ENCODE peak calls at places on chromosomes 4 and X, in four cellular contexts. One of them, this sample, is unnamed.

GRCh38 chrX:150504399-150505186 is 63.8 kb upstream of the MTM1 start:
- DNase-seq in immature natural killer cell: no peak
- DNase-seq in posterior cingulate gyrus: no peak
- DNase-seq in stromal cell of bone marrow: peak; percentile 38
- DNase-seq in this sample: no peak

GRCh38 chrX:155577682-155578081 is 35.1 kb downstream of the TMLHE start:
- DNase-seq in posterior cingulate gyrus: no peak
- DNase-seq in stromal cell of bone marrow: no peak
- DNase-seq in immature natural killer cell: peak; percentile 13
- DNase-seq in this sample: no peak

GRCh38 chr4:163063891-163064290 is 102.8 kb downstream of the NAF1 start:
- DNase-seq in stromal cell of bone marrow: peak; percentile 9
- DNase-seq in posterior cingulate gyrus: no peak
- DNase-seq in immature natural killer cell: no peak
- DNase-seq in this sample: peak; percentile 7

GRCh38 chrX:154046262-154046771 is 26.6 kb upstream of the IRAK1 start:
- DNase-seq in posterior cingulate gyrus: peak; percentile 80
- DNase-seq in immature natural killer cell: no peak
- DNase-seq in stromal cell of bone marrow: peak; percentile 79
- DNase-seq in this sample: peak; percentile 58

GRCh38 chr4:74376888-74377483 is 12.0 kb downstream of the EREG start:
- DNase-seq in stromal cell of bone marrow: peak; percentile 54
- DNase-seq in posterior cingulate gyrus: no peak
- DNase-seq in immature natural killer cell: peak; percentile 31
- DNase-seq in this sample: peak; percentile 55

GRCh38 chrX:81304545-81304944 is 102.6 kb downstream of the SH3BGRL start:
- DNase-seq in posterior cingulate gyrus: no peak
- DNase-seq in immature natural killer cell: no peak
- DNase-seq in stromal cell of bone marrow: no peak
- DNase-seq in this sample: no peak

GRCh38 chr4:40283968-40284367 is 51.2 kb upstream of the CHRNA9 start:
- DNase-seq in stromal cell of bone marrow: no peak
- DNase-seq in posterior cingulate gyrus: no peak
- DNase-seq in immature natural killer cell: no peak
- DNase-seq in this sample: no peak

GRCh38 chr4:112895785-112896184 is 153.7 kb upstream of the ANK2 start:
- DNase-seq in immature natural killer cell: no peak
- DNase-seq in stromal cell of bone marrow: no peak
- DNase-seq in posterior cingulate gyrus: peak; percentile 53
- DNase-seq in this sample: no peak

GRCh38 chrX:151697537-151697936 is 2.3 kb downstream of the PRRG3 start:
- DNase-seq in immature natural killer cell: no peak
- DNase-seq in posterior cingulate gyrus: no peak
- DNase-seq in stromal cell of bone marrow: peak; percentile 91
- DNase-seq in this sample: peak; percentile 66

GRCh38 chrX:102745513-102746133 is 25.1 kb downstream of the GPRASP3 start:
- DNase-seq in stromal cell of bone marrow: no peak
- DNase-seq in posterior cingulate gyrus: peak; percentile 79
- DNase-seq in immature natural killer cell: no peak
- DNase-seq in this sample: no peak

GRCh38 chr4:43987331-43987944 is 461.2 kb downstream of the KCTD8 start:
- DNase-seq in stromal cell of bone marrow: no peak
- DNase-seq in posterior cingulate gyrus: no peak
- DNase-seq in immature natural killer cell: no peak
- DNase-seq in this sample: no peak

GRCh38 chrX:145292208-145292607 is 44.9 kb downstream of the SPANXN1 start:
- DNase-seq in posterior cingulate gyrus: no peak
- DNase-seq in immature natural killer cell: no peak
- DNase-seq in stromal cell of bone marrow: no peak
- DNase-seq in this sample: no peak

GRCh38 chrX:72003811-72004750 is 93.4 kb downstream of the NHSL2 start:
- DNase-seq in stromal cell of bone marrow: no peak
- DNase-seq in immature natural killer cell: no peak
- DNase-seq in posterior cingulate gyrus: peak; percentile 82
- DNase-seq in this sample: no peak

GRCh38 chrX:16658284-16658683 is 8.3 kb downstream of the S100G start:
- DNase-seq in posterior cingulate gyrus: no peak
- DNase-seq in immature natural killer cell: no peak
- DNase-seq in stromal cell of bone marrow: no peak
- DNase-seq in this sample: no peak

GRCh38 chr4:109912706-109913621 is at the start of gene EGF:
- DNase-seq in posterior cingulate gyrus: no peak
- DNase-seq in stromal cell of bone marrow: peak; percentile 43
- DNase-seq in immature natural killer cell: no peak
- DNase-seq in this sample: peak; percentile 24

GRCh38 chr4:150342945-150343344 is 239.0 kb upstream of the MAB21L2 start:
- DNase-seq in stromal cell of bone marrow: no peak
- DNase-seq in immature natural killer cell: no peak
- DNase-seq in posterior cingulate gyrus: no peak
- DNase-seq in this sample: no peak

GRCh38 chr4:53015681-53016080 is 153.6 kb downstream of the RASL11B start:
- DNase-seq in immature natural killer cell: no peak
- DNase-seq in posterior cingulate gyrus: no peak
- DNase-seq in stromal cell of bone marrow: peak; percentile 34
- DNase-seq in this sample: peak; percentile 37

GRCh38 chrX:93591398-93591797 is 82.0 kb downstream of the NAP1L3 start:
- DNase-seq in immature natural killer cell: no peak
- DNase-seq in posterior cingulate gyrus: no peak
- DNase-seq in stromal cell of bone marrow: no peak
- DNase-seq in this sample: no peak

GRCh38 chrX:19840899-19841648 is 46.3 kb downstream of the SH3KBP1 start:
- DNase-seq in immature natural killer cell: peak; percentile 65
- DNase-seq in posterior cingulate gyrus: no peak
- DNase-seq in stromal cell of bone marrow: no peak
- DNase-seq in this sample: no peak

GRCh38 chr4:151569650-151570049 is 160.7 kb downstream of the FHIP1A start:
- DNase-seq in stromal cell of bone marrow: no peak
- DNase-seq in posterior cingulate gyrus: no peak
- DNase-seq in immature natural killer cell: no peak
- DNase-seq in this sample: no peak

GRCh38 chr4:95293014-95293413 is 255.8 kb downstream of the UNC5C start:
- DNase-seq in posterior cingulate gyrus: no peak
- DNase-seq in immature natural killer cell: no peak
- DNase-seq in stromal cell of bone marrow: no peak
- DNase-seq in this sample: no peak

GRCh38 chrX:154022716-154023115 is 3.0 kb upstream of the IRAK1 start:
- DNase-seq in stromal cell of bone marrow: no peak
- DNase-seq in posterior cingulate gyrus: no peak
- DNase-seq in immature natural killer cell: no peak
- DNase-seq in this sample: no peak

GRCh38 chr4:156298230-156298629 is 344.6 kb upstream of the CTSO start:
- DNase-seq in stromal cell of bone marrow: peak; percentile 95
- DNase-seq in immature natural killer cell: no peak
- DNase-seq in posterior cingulate gyrus: no peak
- DNase-seq in this sample: peak; percentile 97

GRCh38 chrX:101740642-101741041 is 81.0 kb upstream of the ARMCX2 start:
- DNase-seq in posterior cingulate gyrus: no peak
- DNase-seq in immature natural killer cell: no peak
- DNase-seq in stromal cell of bone marrow: no peak
- DNase-seq in this sample: no peak

GRCh38 chr4:152045781-152046571 is 285.2 kb upstream of the GATB start:
- DNase-seq in posterior cingulate gyrus: no peak
- DNase-seq in immature natural killer cell: peak; percentile 20
- DNase-seq in stromal cell of bone marrow: no peak
- DNase-seq in this sample: no peak

GRCh38 chr4:73586040-73586439 is 34.2 kb downstream of the RASSF6 start:
- DNase-seq in immature natural killer cell: no peak
- DNase-seq in posterior cingulate gyrus: no peak
- DNase-seq in stromal cell of bone marrow: no peak
- DNase-seq in this sample: no peak

GRCh38 chr4:84324850-84325249 is 174.2 kb downstream of the NKX6-1 start:
- DNase-seq in immature natural killer cell: no peak
- DNase-seq in posterior cingulate gyrus: peak; percentile 49
- DNase-seq in stromal cell of bone marrow: no peak
- DNase-seq in this sample: no peak

GRCh38 chr4:145735330-145735638 is 55.3 kb downstream of the C4orf51 start:
- DNase-seq in immature natural killer cell: no peak
- DNase-seq in posterior cingulate gyrus: no peak
- DNase-seq in stromal cell of bone marrow: peak; percentile 66
- DNase-seq in this sample: peak; percentile 84

GRCh38 chr4:69896530-69897116 is 34.2 kb upstream of the CSN1S1 start:
- DNase-seq in posterior cingulate gyrus: no peak
- DNase-seq in stromal cell of bone marrow: no peak
- DNase-seq in immature natural killer cell: no peak
- DNase-seq in this sample: no peak

GRCh38 chr4:44538534-44538933 is 89.9 kb upstream of the KCTD8 start:
- DNase-seq in stromal cell of bone marrow: no peak
- DNase-seq in immature natural killer cell: no peak
- DNase-seq in posterior cingulate gyrus: no peak
- DNase-seq in this sample: no peak

GRCh38 chr4:175772170-175772685 is 39.8 kb downstream of the GPM6A start:
- DNase-seq in immature natural killer cell: no peak
- DNase-seq in posterior cingulate gyrus: no peak
- DNase-seq in stromal cell of bone marrow: no peak
- DNase-seq in this sample: no peak

GRCh38 chr4:139740531-139741041 is 75.0 kb downstream of the MGST2 start:
- DNase-seq in immature natural killer cell: no peak
- DNase-seq in posterior cingulate gyrus: peak; percentile 77
- DNase-seq in stromal cell of bone marrow: peak; percentile 91
- DNase-seq in this sample: peak; percentile 89